ENCODE peak calls at places on chromosomes 5 and 9, in five cellular contexts. R is AG09309, I is H9, O is GM12878, A is upper lobe of right lung. H is an unnamed sample.

GRCh38 chr5:65734921-65735320 is 12.9 kb downstream of the NLN start:
- DNase-seq in A (no peak), O (no peak), R (no peak), I (no peak), H (no peak)

GRCh38 chr5:17343675-17344074 is 126.2 kb downstream of the BASP1 start:
- DNase-seq in A (no peak), O (peak), R (peak), I (no peak), H (peak)

GRCh38 chr5:150339165-150339564 is 18.3 kb upstream of the TCOF1 start:
- DNase-seq in O (no peak), I (no peak), A (no peak), R (no peak), H (no peak)

GRCh38 chr5:72209515-72210115 is 102.3 kb downstream of the MAP1B start:
- DNase-seq in R (no peak), I (peak), O (no peak), A (no peak), H (no peak)

GRCh38 chr9:132507670-132508469 is 74.5 kb upstream of the BARHL1 start:
- DNase-seq in A (no peak), I (peak), O (no peak), R (peak), H (peak)

GRCh38 chr5:64587370-64587769 is 81.6 kb downstream of the RGS7BP start:
- DNase-seq in O (no peak), R (no peak), A (no peak), I (no peak), H (no peak)

GRCh38 chr9:126806336-126806735 is 1.5 kb downstream of the ZBTB43 start:
- DNase-seq in O (no peak), A (no peak), R (no peak), I (no peak), H (peak)

GRCh38 chr5:172188033-172188892 is at the start of gene STK10:
- DNase-seq in R (peak), I (peak), O (no peak), A (peak), H (peak)

GRCh38 chr9:4859035-4859434 is 66.3 kb downstream of the RCL1 start:
- DNase-seq in O (no peak), I (no peak), R (no peak), A (no peak), H (no peak)

GRCh38 chr9:90095682-90096081 is 490.9 kb downstream of the GADD45G start:
- DNase-seq in R (no peak), O (no peak), I (no peak), A (no peak), H (no peak)

GRCh38 chr5:175836741-175837729 is 34.3 kb upstream of the CPLX2 start:
- DNase-seq in R (no peak), I (no peak), O (no peak), A (no peak), H (no peak)

GRCh38 chr5:69415584-69415958 is 655 bp downstream of the MARVELD2 start:
- DNase-seq in R (no peak), O (no peak), I (peak), A (peak), H (peak)

GRCh38 chr9:5357431-5358105 is 17.9 kb upstream of the RLN1 start:
- DNase-seq in I (no peak), R (no peak), O (no peak), A (no peak), H (no peak)

GRCh38 chr9:121120386-121120785 is 45.6 kb downstream of the CNTRL start:
- DNase-seq in R (no peak), I (no peak), O (no peak), A (no peak), H (no peak)

GRCh38 chr9:136531904-136532798 is 13.7 kb downstream of the NOTCH1 start:
- DNase-seq in A (no peak), I (no peak), R (no peak), O (no peak), H (no peak)

GRCh38 chr5:113574417-113574816 is 60.9 kb downstream of the YTHDC2 start:
- DNase-seq in I (no peak), A (no peak), R (peak), O (no peak), H (peak)

GRCh38 chr5:7436521-7436920 is 40.6 kb downstream of the ADCY2 start:
- DNase-seq in R (no peak), A (no peak), I (no peak), O (no peak), H (no peak)

GRCh38 chr9:136218673-136219072 is 13.7 kb upstream of the LHX3 start:
- DNase-seq in R (no peak), I (no peak), O (no peak), A (no peak), H (no peak)

GRCh38 chr5:1784197-1785050 is 15.2 kb downstream of the MRPL36 start:
- DNase-seq in I (no peak), O (no peak), R (no peak), A (peak), H (no peak)

GRCh38 chr5:36079200-36079761 is 12.6 kb upstream of the UGT3A2 start:
- DNase-seq in O (peak), A (no peak), R (no peak), I (peak), H (peak)

GRCh38 chr9:15400281-15400941 is 22.3 kb upstream of the SNAPC3 start:
- DNase-seq in O (no peak), I (no peak), A (no peak), R (no peak), H (no peak)

GRCh38 chr9:85200726-85201402 is 531.3 kb downstream of the NTRK2 start:
- DNase-seq in A (no peak), O (no peak), I (no peak), R (peak), H (peak)

GRCh38 chr5:69505306-69505705 is 12.7 kb downstream of the OCLN start:
- DNase-seq in O (no peak), R (no peak), I (no peak), A (no peak), H (no peak)

GRCh38 chr5:103259705-103260355 is 1.3 kb downstream of the MACIR start:
- DNase-seq in R (no peak), I (peak), O (no peak), A (no peak), H (peak)

GRCh38 chr9:38423273-38423938 is 848 bp downstream of the IGFBPL1 start:
- DNase-seq in R (no peak), O (no peak), I (no peak), A (no peak), H (no peak)

GRCh38 chr9:92310562-92310961 is 14.6 kb downstream of the NOL8 start:
- DNase-seq in O (no peak), A (no peak), I (no peak), R (no peak), H (no peak)

GRCh38 chr9:79976501-79977444 is 405.0 kb downstream of the TLE4 start:
- DNase-seq in I (no peak), O (no peak), R (no peak), A (no peak), H (no peak)

GRCh38 chr9:130423272-130423671 is 21.5 kb upstream of the ASS1 start:
- DNase-seq in O (no peak), A (no peak), R (no peak), I (peak), H (no peak)

GRCh38 chr9:91516781-91517180 is 93.1 kb upstream of the NFIL3 start:
- DNase-seq in A (no peak), O (no peak), R (no peak), I (no peak), H (no peak)

GRCh38 chr5:23013395-23013994 is 160.4 kb upstream of the CDH12 start:
- DNase-seq in I (no peak), O (no peak), A (no peak), R (no peak), H (peak)

GRCh38 chr9:86434039-86434726 is 80.0 kb upstream of the TUT7 start:
- DNase-seq in A (no peak), R (peak), I (no peak), O (no peak), H (peak)
- TF ChIP-seq CTCF in A (peak), R (peak), I (peak), O (peak), H (peak)

DNA sequence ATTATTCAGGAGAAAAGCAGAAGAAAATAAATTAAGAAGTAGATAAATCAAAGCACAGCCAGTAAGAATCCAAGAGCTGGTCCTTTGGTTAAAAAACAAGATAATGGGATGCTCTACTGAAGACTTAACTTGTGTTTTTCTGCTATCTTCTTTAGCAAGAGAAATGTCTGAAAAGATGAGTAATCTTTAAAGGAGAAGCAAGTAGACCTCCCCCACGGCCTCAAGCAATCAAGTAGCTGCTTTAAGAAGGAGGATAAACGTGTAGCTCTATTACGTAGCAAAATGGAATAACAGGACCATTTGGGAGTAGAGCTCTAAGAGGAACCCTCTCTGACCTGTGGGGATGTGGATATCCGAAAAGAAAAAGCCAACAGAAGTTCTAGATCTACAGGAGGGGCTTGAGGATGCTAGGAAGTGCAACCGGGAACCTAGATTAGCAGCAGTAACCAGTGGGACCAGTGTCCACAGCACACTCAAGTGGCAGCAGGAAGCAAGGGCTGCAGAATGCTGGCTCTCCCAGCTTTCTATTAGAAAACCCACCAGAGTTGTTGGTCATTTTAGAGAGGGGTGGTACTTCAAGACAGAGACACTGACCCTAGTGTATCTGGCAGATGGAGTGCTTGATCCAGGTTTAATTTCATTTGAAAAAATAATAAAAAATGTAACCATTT is 185.4 kb downstream of the GABBR2 start:
- DNase-seq in R (no peak), I (peak), A (no peak), O (no peak), H (peak)
- TF ChIP-seq CTCF in R (peak), I (peak), A (no peak), O (no peak), H (peak)

GRCh38 chr5:24385617-24386016 is 259.2 kb downstream of the CDH10 start:
- DNase-seq in A (no peak), I (no peak), R (no peak), O (no peak), H (no peak)
- TF ChIP-seq CTCF in A (no peak), I (no peak), R (no peak), O (no peak), H (no peak)

DNA sequence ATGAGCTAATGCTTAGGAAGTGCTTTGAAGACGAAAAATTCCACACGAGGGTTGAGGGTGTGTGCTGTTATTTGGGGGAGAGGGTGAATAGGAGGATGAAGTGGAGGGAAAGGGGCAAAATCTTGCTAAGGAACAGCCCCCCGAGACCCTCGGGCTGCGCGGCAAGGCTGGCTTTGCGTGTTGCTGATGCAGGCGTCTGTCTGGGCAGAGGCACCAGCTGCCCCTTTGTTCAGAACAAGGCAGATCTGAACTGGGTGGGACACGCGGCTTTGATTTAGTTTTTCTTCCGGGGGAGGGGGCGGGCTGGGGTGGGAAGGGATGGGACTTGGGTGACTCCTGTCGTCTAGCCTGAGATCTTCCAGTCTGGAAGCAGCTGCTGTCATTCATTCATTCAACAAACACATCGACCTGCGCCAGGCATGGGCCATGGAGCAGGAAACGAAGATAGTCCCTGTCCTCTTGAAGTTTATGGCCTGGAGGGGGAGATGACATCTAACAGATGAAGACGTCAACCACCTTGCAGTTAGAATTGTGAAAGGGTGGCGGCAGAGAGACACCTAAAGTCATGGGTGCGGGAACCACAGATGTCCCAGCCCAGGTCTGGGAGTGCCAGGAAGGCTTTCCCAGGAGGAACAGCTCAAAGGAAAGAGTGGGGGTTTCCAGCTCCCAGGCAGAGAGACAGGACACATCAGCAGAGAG is 20.8 kb upstream of the IER5L start:
- DNase-seq in A (no peak), R (no peak), O (no peak), I (no peak), H (no peak)
- TF ChIP-seq CTCF in A (no peak), R (no peak), O (no peak), I (no peak), H (no peak)

GRCh38 chr9:116504893-116505480 is 182.1 kb upstream of the TRIM32 start:
- DNase-seq in I (no peak), A (no peak), R (no peak), O (peak), H (no peak)

GRCh38 chr9:116504081-116504480 is 183.0 kb upstream of the TRIM32 start:
- DNase-seq in R (no peak), O (no peak), A (no peak), I (no peak), H (no peak)

GRCh38 chr9:116501871-116502270 is 185.2 kb upstream of the TRIM32 start:
- DNase-seq in R (no peak), I (no peak), A (no peak), O (no peak), H (peak)

GRCh38 chr9:116499986-116500871 is 186.9 kb upstream of the TRIM32 start:
- DNase-seq in A (no peak), R (peak), O (no peak), I (no peak), H (peak)

DNA sequence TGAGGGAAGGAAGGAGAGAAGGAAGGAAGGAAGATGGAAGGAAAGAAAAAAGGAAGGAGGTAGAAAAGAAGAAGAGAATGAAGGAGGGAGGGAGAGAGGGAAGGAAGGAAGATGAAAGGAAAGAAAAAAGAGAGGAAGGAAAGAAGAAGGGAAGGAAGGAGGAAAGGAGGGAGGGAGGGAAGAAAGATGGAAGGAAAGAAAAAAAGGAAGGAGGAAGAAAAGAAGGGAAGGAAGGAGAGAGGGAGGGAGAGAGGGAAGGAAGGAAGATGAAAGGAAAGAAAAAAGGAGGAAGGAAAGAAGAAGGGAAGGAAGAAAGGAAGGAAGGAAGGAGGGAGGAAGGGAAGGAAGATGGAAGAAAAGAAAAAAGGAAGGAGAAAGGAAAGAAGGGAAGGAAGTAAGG is 184.4 kb upstream of the TRIM32 start:
- DNase-seq in O (no peak), R (no peak), I (no peak), A (no peak), H (no peak)
- TF ChIP-seq CTCF in O (no peak), R (no peak), I (no peak), A (no peak), H (no peak)

GRCh38 chr9:109263358-109263757 is 57.5 kb downstream of the EPB41L4B start:
- DNase-seq in A (no peak), R (no peak), O (no peak), I (no peak), H (no peak)
- TF ChIP-seq CTCF in A (no peak), R (no peak), O (no peak), I (no peak), H (no peak)

DNA sequence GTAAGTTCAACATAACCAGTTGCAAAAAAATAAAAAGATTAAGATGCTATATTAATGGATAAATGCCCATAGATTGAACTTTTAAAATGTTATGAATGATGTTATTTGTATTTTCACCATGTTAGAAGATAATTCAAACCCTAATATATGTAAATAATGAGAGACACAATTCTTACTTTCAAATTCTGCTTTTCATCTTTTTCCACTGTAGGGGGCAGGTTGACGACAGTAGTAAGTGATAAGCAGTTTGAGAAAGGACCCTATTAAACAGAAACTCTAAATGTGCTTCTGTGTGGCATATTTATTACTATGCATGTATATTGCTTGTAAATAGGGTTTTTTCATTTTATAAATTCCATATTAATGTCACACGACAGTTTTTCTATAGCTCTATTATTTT is 591.1 kb downstream of the SEMA5A start:
- DNase-seq in I (no peak), R (no peak), O (no peak), A (no peak), H (no peak)
- TF ChIP-seq CTCF in I (peak), R (peak), O (no peak), A (no peak), H (peak)